ENCODE peak calls at places on chromosome 7, in seven cellular contexts. P, K, F, V, A, D and I are unnamed samples.

GRCh38 chr7:114502454-114503254 is 88.0 kb downstream of the FOXP2 start:
- DNase-seq in V (no peak), A (no peak), F (no peak), P (no peak), D (no peak), K (no peak), I (no peak)

GRCh38 chr7:131502810-131503545 is 53.5 kb downstream of the PODXL start:
- DNase-seq in K (no peak), V (no peak), A (peak; percentile 52), P (no peak), D (no peak), F (no peak), I (no peak)

GRCh38 chr7:134777470-134777869 is 2.0 kb upstream of the CALD1 start:
- DNase-seq in D (no peak), A (no peak), V (no peak), P (no peak), K (no peak), F (no peak), I (no peak)

GRCh38 chr7:112296416-112296815 is 89.9 kb downstream of the ZNF277 start:
- DNase-seq in D (no peak), K (no peak), V (no peak), A (peak; percentile 66), P (no peak), F (no peak), I (no peak)

GRCh38 chr7:1948377-1948796 is 278.3 kb downstream of the ELFN1 start:
- DNase-seq in P (no peak), A (no peak), V (no peak), F (no peak), K (no peak), D (no peak), I (no peak)

GRCh38 chr7:3134715-3135114 is 91.0 kb upstream of the CARD11 start:
- DNase-seq in V (no peak), A (no peak), F (no peak), P (no peak), K (no peak), D (no peak), I (no peak)

GRCh38 chr7:113774182-113774807 is 144.5 kb downstream of the PPP1R3A start:
- DNase-seq in D (no peak), A (peak; percentile 58), F (no peak), P (peak; percentile 19), K (no peak), V (peak; percentile 77), I (no peak)

GRCh38 chr7:20454202-20454601 is 123.5 kb downstream of the ITGB8 start:
- DNase-seq in A (peak; percentile 72), K (no peak), D (no peak), V (no peak), F (no peak), P (no peak), I (no peak)

GRCh38 chr7:126979722-126980121 is 273.0 kb downstream of the GRM8 start:
- DNase-seq in V (peak; percentile 90), A (no peak), P (no peak), K (no peak), F (no peak), D (no peak), I (no peak)

GRCh38 chr7:80879849-80880248 is 39.0 kb downstream of the SEMA3C start:
- DNase-seq in V (no peak), A (no peak), P (no peak), K (no peak), D (no peak), F (no peak), I (no peak)

GRCh38 chr7:74040101-74040790 is 12.3 kb downstream of the ELN start:
- DNase-seq in V (no peak), P (no peak), F (no peak), K (no peak), A (no peak), D (no peak), I (no peak)

GRCh38 chr7:122791959-122792545 is 89.3 kb upstream of the RNF148 start:
- DNase-seq in K (no peak), P (no peak), D (no peak), A (no peak), F (no peak), V (no peak), I (no peak)

GRCh38 chr7:75850222-75850621 is 28.6 kb upstream of the RHBDD2 start:
- DNase-seq in P (no peak), F (no peak), A (no peak), D (no peak), K (no peak), V (peak; percentile 90), I (no peak)

GRCh38 chr7:3154881-3155494 is 111.3 kb upstream of the CARD11 start:
- DNase-seq in P (peak; percentile 51), A (peak; percentile 68), V (no peak), F (no peak), K (peak; percentile 41), D (peak; percentile 20), I (no peak)

GRCh38 chr7:137574836-137575235 is 231.3 kb upstream of the PTN start:
- DNase-seq in K (no peak), V (no peak), A (no peak), D (no peak), P (no peak), F (no peak), I (no peak)

GRCh38 chr7:112370436-112370835 is 79.8 kb upstream of the IFRD1 start:
- DNase-seq in D (no peak), V (no peak), K (no peak), P (no peak), F (no peak), A (no peak), I (no peak)

GRCh38 chr7:44322631-44323363 is 2.6 kb downstream of the CAMK2B start:
- DNase-seq in P (no peak), A (no peak), K (no peak), F (no peak), D (no peak), V (no peak), I (no peak)

GRCh38 chr7:2558620-2559282 is at the start of gene IQCE:
- DNase-seq in D (peak; percentile 88), F (peak; percentile 74), P (peak; percentile 89), A (peak; percentile 92), V (peak; percentile 81), K (peak; percentile 91), I (peak; percentile 91)

GRCh38 chr7:101186194-101186593 is 6.1 kb upstream of the NAT16 start:
- DNase-seq in F (no peak), D (no peak), P (no peak), V (no peak), K (no peak), A (no peak), I (no peak)

GRCh38 chr7:108030536-108030935 is 27.6 kb upstream of the LAMB1 start:
- DNase-seq in P (no peak), D (no peak), V (no peak), A (no peak), K (no peak), F (no peak), I (no peak)

GRCh38 chr7:75971961-75972763 is 22.2 kb downstream of the TMEM120A start:
- DNase-seq in A (peak; percentile 39), D (no peak), K (no peak), V (peak; percentile 38), F (no peak), P (no peak), I (no peak)

GRCh38 chr7:76022026-76022780 is 25.6 kb downstream of the STYXL1 start:
- DNase-seq in P (no peak), V (no peak), D (no peak), F (no peak), A (no peak), K (no peak), I (no peak)

GRCh38 chr7:128948976-128949760 is 11.4 kb downstream of the IRF5 start:
- DNase-seq in D (no peak), P (no peak), K (no peak), F (no peak), V (peak; percentile 69), A (no peak), I (no peak)

GRCh38 chr7:142875456-142875855 is 10.1 kb downstream of the TRPV6 start:
- DNase-seq in V (no peak), F (no peak), P (no peak), D (no peak), A (no peak), K (no peak), I (no peak)

GRCh38 chr7:80278737-80279136 is 144.1 kb downstream of the GNAI1 start:
- DNase-seq in F (no peak), P (no peak), D (no peak), V (no peak), K (no peak), A (no peak), I (no peak)

GRCh38 chr7:144391823-144392255 is 11.7 kb downstream of the NOBOX start:
- DNase-seq in K (peak; percentile 10), D (no peak), P (peak; percentile 42), A (peak; percentile 78), V (peak; percentile 53), F (no peak), I (no peak)

GRCh38 chr7:40057292-40057691 is 77.1 kb downstream of the MPLKIP start:
- DNase-seq in V (no peak), D (no peak), P (no peak), F (no peak), A (peak; percentile 27), K (no peak), I (no peak)

GRCh38 chr7:157139142-157140117 is 704 bp downstream of the UBE3C start:
- DNase-seq in K (no peak), V (no peak), D (peak; percentile 59), A (no peak), F (peak; percentile 48), P (no peak), I (peak; percentile 70)

GRCh38 chr7:76225379-76225778 is 23.7 kb downstream of the SRRM3 start:
- DNase-seq in A (peak; percentile 46), F (no peak), P (no peak), K (no peak), D (peak; percentile 7), V (peak; percentile 1), I (peak; percentile 74)

GRCh38 chr7:128422856-128423255 is 13.1 kb upstream of the IMPDH1 start:
- DNase-seq in V (no peak), A (no peak), K (no peak), P (no peak), F (no peak), D (no peak), I (no peak)

GRCh38 chr7:152046531-152046930 is 21.1 kb downstream of the GALNT11 start:
- DNase-seq in A (no peak), F (no peak), V (no peak), D (no peak), P (no peak), K (no peak), I (no peak)

GRCh38 chr7:35761882-35762720 is 38.8 kb upstream of the SEPTIN7 start:
- DNase-seq in D (no peak), P (peak; percentile 53), V (no peak), F (no peak), K (no peak), A (peak; percentile 63), I (no peak)

GRCh38 chr7:18684899-18685298 is 189.3 kb downstream of the HDAC9 start:
- DNase-seq in F (no peak), A (no peak), P (no peak), D (no peak), V (no peak), K (no peak), I (no peak)

GRCh38 chr7:156545989-156546388 is 94.6 kb upstream of the RNF32 start:
- DNase-seq in A (no peak), D (no peak), K (no peak), V (no peak), P (no peak), F (no peak), I (no peak)

GRCh38 chr7:81150951-81151361 is 232.1 kb upstream of the SEMA3C start:
- DNase-seq in P (no peak), A (no peak), K (no peak), D (no peak), V (no peak), F (no peak), I (no peak)